ENCODE peak calls at places on chromosomes 16 and 17, in four cellular contexts. One of them, this sample, is unnamed.

GRCh38 chr17:78888911-78889496 is 14.0 kb downstream of the CEP295NL start:
- DNase-seq in choroid plexus epithelial cell: no peak
- DNase-seq in tibial artery: no peak
- DNase-seq in HFF-Myc: no peak
- DNase-seq in this sample: no peak

GRCh38 chr17:48187867-48188608 is 80.5 kb downstream of the SNX11 start:
- DNase-seq in choroid plexus epithelial cell: no peak
- DNase-seq in tibial artery: no peak
- DNase-seq in HFF-Myc: no peak
- DNase-seq in this sample: no peak

GRCh38 chr16:83686726-83687125 is 121.1 kb upstream of the HSBP1 start:
- DNase-seq in choroid plexus epithelial cell: no peak
- DNase-seq in tibial artery: no peak
- DNase-seq in HFF-Myc: no peak
- DNase-seq in this sample: no peak

GRCh38 chr17:28735242-28735722 is 6.7 kb downstream of the NEK8 start:
- DNase-seq in choroid plexus epithelial cell: peak
- DNase-seq in tibial artery: no peak
- DNase-seq in HFF-Myc: no peak
- DNase-seq in this sample: no peak

GRCh38 chr16:50300942-50301625 is 34.7 kb downstream of the ADCY7 start:
- DNase-seq in choroid plexus epithelial cell: no peak
- DNase-seq in tibial artery: peak
- DNase-seq in HFF-Myc: no peak
- DNase-seq in this sample: no peak

GRCh38 chr17:81397314-81398169 is 2.3 kb downstream of the BAHCC1 start:
- DNase-seq in choroid plexus epithelial cell: peak
- DNase-seq in tibial artery: no peak
- DNase-seq in HFF-Myc: no peak
- DNase-seq in this sample: no peak

GRCh38 chr17:77741109-77741508 is 217.4 kb upstream of the TNRC6C start:
- DNase-seq in choroid plexus epithelial cell: no peak
- DNase-seq in tibial artery: peak
- DNase-seq in HFF-Myc: no peak
- DNase-seq in this sample: no peak

GRCh38 chr17:38709864-38710602 is 5.0 kb downstream of the MLLT6 start:
- DNase-seq in choroid plexus epithelial cell: no peak
- DNase-seq in tibial artery: no peak
- DNase-seq in HFF-Myc: no peak
- DNase-seq in this sample: no peak

GRCh38 chr17:79508291-79508716 is 102.5 kb downstream of the RBFOX3 start:
- DNase-seq in choroid plexus epithelial cell: no peak
- DNase-seq in tibial artery: no peak
- DNase-seq in HFF-Myc: no peak
- DNase-seq in this sample: no peak

GRCh38 chr17:63250830-63251229 is 195.3 kb downstream of the CYB561 start:
- DNase-seq in choroid plexus epithelial cell: peak
- DNase-seq in tibial artery: no peak
- DNase-seq in HFF-Myc: no peak
- DNase-seq in this sample: no peak

GRCh38 chr16:3553138-3553923 is 23.9 kb downstream of the NLRC3 start:
- DNase-seq in choroid plexus epithelial cell: no peak
- DNase-seq in tibial artery: no peak
- DNase-seq in HFF-Myc: no peak
- DNase-seq in this sample: no peak

GRCh38 chr17:8152981-8153549 is 861 bp upstream of the PER1 start:
- DNase-seq in choroid plexus epithelial cell: no peak
- DNase-seq in tibial artery: no peak
- DNase-seq in HFF-Myc: no peak
- DNase-seq in this sample: no peak

GRCh38 chr16:78100162-78100467 is 661 bp downstream of the WWOX start:
- DNase-seq in choroid plexus epithelial cell: no peak
- DNase-seq in tibial artery: no peak
- DNase-seq in HFF-Myc: no peak
- DNase-seq in this sample: no peak
- TF ChIP-seq CTCF in choroid plexus epithelial cell: no peak
- TF ChIP-seq CTCF in tibial artery: no peak
- TF ChIP-seq CTCF in HFF-Myc: no peak
- TF ChIP-seq CTCF in this sample: no peak

GRCh38 chr16:68069511-68070248 is 15.5 kb upstream of the NFATC3 start:
- DNase-seq in choroid plexus epithelial cell: no peak
- DNase-seq in tibial artery: no peak
- DNase-seq in HFF-Myc: no peak
- DNase-seq in this sample: no peak

GRCh38 chr16:68070249-68070725 is 14.9 kb upstream of the NFATC3 start:
- DNase-seq in choroid plexus epithelial cell: no peak
- DNase-seq in tibial artery: no peak
- DNase-seq in HFF-Myc: no peak
- DNase-seq in this sample: no peak

GRCh38 chr16:68071547-68071901 is 13.6 kb upstream of the NFATC3 start:
- DNase-seq in choroid plexus epithelial cell: no peak
- DNase-seq in tibial artery: no peak
- DNase-seq in HFF-Myc: no peak
- DNase-seq in this sample: no peak

GRCh38 chr16:68072038-68072695 is 13.0 kb upstream of the NFATC3 start:
- DNase-seq in choroid plexus epithelial cell: peak
- DNase-seq in tibial artery: no peak
- DNase-seq in HFF-Myc: no peak
- DNase-seq in this sample: no peak

GRCh38 chr16:68070811-68071546 is 14.2 kb upstream of the NFATC3 start:
- DNase-seq in choroid plexus epithelial cell: no peak
- DNase-seq in tibial artery: no peak
- DNase-seq in HFF-Myc: no peak
- DNase-seq in this sample: no peak
- TF ChIP-seq CTCF in choroid plexus epithelial cell: no peak
- TF ChIP-seq CTCF in tibial artery: no peak
- TF ChIP-seq CTCF in HFF-Myc: no peak
- TF ChIP-seq CTCF in this sample: no peak

DNA sequence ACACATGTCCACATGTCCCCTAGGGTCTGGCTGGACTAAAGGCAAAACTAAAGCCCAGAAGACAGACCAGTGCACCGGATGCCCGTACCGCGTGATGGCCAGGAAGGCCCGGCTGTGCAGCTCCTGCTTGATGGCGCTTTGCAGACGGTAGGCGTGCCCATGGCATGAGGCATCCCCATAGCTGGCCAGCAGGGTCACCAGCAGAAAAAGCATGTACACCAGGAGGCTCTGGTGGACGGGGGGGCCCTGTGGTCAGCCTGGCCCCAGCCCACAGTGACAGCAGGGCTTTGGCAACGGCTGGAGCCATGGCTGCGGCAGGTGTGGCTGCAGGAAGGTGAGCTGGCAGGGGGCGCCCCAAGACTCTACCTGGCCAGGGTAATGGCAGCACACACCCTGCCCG is 42.8 kb downstream of the PKD1 start:
- DNase-seq in choroid plexus epithelial cell: no peak
- DNase-seq in tibial artery: no peak
- DNase-seq in HFF-Myc: no peak
- DNase-seq in this sample: no peak
- TF ChIP-seq CTCF in choroid plexus epithelial cell: no peak
- TF ChIP-seq CTCF in tibial artery: no peak
- TF ChIP-seq CTCF in HFF-Myc: no peak
- TF ChIP-seq CTCF in this sample: no peak

DNA sequence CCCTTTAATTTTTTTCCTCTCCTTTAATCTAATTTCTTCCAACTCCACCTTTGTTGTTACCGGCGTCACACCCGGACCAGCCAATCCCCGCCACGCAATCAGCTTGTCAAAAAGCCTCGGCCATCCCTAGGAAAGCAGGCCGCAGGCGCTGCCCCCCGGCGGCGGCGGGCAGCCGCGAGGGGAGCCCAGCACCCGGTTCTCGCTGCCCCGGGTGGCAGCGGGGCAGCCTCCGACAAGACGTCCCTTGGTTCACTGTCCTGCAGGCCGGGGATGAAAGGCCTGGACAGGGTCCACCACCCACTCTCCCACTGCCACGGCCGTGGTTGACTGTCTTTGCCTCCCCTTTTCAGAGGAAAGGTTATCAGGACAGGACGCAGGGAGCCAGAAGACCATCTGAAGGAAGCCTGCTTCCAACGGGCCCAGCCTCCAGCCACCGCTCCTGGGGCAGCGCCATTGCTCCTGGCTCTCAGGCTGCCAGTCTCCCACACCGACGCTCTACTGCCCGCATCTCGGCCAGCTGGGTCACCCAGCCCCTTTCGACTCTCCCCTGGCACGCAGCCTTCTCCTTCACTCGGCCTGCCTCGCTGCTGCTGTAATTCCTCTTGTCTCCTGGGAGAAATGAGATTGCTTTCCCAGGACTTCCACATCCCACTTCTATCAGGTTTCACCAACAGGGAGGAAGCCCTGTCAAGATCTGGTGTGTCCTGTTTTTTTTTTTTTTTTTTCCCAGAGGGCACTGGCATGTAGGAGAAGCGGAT is 2.8 kb upstream of the UBTF start:
- DNase-seq in choroid plexus epithelial cell: peak
- DNase-seq in tibial artery: peak
- DNase-seq in HFF-Myc: no peak
- DNase-seq in this sample: no peak
- TF ChIP-seq CTCF in choroid plexus epithelial cell: no peak
- TF ChIP-seq CTCF in tibial artery: peak
- TF ChIP-seq CTCF in HFF-Myc: peak
- TF ChIP-seq CTCF in this sample: no peak

DNA sequence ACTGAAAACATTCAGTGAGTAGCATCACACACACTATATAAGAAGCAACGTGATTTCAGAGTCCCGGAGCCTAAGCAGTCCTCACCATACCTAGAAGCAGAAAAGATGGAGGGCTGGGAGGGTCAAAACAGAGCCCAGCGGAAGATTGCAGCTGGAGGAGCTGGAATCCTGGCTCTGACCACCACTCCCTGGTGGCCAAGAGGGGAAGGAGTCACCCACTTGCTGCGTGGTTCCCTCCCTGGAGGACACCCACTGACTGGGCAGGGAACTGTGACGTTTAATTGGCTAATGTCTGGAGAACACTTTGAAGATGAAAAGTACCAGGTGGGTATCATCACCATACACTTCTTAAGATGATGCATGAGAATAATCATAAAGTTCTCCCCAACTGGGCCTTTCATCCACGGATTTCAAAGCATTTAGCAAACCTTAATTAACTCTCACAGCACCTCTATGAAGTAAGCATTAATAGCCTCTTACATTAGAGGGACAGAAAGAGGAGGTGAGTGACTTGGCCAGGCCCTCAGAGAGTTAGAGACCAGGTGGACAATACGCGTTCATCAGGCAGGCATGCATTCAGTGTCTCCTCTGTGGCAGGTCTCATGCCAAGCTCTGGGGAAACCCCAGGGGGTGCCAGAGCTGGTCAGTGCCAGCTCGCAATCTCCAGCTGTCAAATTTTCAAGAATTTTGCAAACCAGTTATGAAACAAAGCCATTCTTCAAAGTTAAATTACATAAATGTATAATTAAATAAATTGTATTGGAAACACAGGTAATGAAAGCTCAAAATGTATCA is 137.9 kb downstream of the AXIN2 start:
- DNase-seq in choroid plexus epithelial cell: no peak
- DNase-seq in tibial artery: no peak
- DNase-seq in HFF-Myc: no peak
- DNase-seq in this sample: no peak
- TF ChIP-seq CTCF in choroid plexus epithelial cell: no peak
- TF ChIP-seq CTCF in tibial artery: no peak
- TF ChIP-seq CTCF in HFF-Myc: peak
- TF ChIP-seq CTCF in this sample: no peak

GRCh38 chr17:44969144-44969780 is 1.2 kb upstream of the C1QL1 start:
- DNase-seq in choroid plexus epithelial cell: no peak
- DNase-seq in tibial artery: no peak
- DNase-seq in HFF-Myc: no peak
- DNase-seq in this sample: no peak

GRCh38 chr17:44967026-44967906 is 837 bp downstream of the C1QL1 start:
- DNase-seq in choroid plexus epithelial cell: no peak
- DNase-seq in tibial artery: no peak
- DNase-seq in HFF-Myc: no peak
- DNase-seq in this sample: no peak

GRCh38 chr17:44967907-44968224 is 237 bp downstream of the C1QL1 start:
- DNase-seq in choroid plexus epithelial cell: no peak
- DNase-seq in tibial artery: no peak
- DNase-seq in HFF-Myc: no peak
- DNase-seq in this sample: no peak

GRCh38 chr17:44970136-44970737 is 2.1 kb upstream of the C1QL1 start:
- DNase-seq in choroid plexus epithelial cell: peak
- DNase-seq in tibial artery: peak
- DNase-seq in HFF-Myc: no peak
- DNase-seq in this sample: no peak

DNA sequence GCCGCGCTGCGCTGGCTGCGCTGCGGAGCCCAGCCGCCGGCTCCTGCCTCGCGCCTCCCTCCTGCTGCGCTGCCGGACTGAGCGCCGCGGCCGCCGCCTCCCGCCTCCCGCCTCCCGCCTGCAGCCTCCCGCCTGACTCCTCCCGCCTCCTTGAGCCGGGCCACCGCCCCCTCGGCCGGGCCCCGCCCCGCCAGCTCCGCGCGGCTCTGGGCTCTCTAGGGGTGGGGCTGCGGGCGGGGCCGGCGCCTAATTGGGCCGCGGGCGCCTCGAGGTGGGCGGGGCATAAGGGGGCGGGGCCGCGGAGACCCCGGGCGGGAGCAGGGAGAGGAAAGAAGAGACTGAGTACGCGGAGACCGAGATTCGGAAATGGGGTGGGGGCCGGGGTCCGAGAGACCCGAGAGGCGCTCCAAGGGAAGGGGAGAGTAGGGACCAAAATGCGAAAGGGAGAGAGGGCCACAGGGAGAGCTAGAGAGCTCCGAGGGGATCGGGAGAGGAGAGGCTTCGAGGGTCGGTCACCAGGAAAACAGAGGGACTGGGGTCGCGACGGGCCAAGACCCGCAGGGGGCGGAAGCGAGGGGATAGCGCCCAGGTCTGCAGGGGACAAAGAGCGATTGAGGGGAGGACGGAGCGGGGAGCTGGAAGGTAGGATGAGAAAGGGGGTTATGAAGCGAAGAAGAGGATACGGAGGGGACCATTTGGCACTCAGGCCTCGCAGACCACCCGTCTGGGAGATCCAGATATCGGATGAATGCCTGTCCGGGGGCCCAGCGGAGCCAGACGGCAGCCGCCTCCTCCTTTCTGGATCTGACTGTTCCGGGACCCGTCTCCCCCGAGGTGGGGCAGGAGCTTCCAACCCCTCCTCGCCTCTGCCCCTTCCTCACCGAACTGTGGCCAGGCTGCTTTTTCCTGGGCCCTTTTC is at the start of gene C1QL1:
- DNase-seq in choroid plexus epithelial cell: peak
- DNase-seq in tibial artery: peak
- DNase-seq in HFF-Myc: no peak
- DNase-seq in this sample: peak
- TF ChIP-seq CTCF in choroid plexus epithelial cell: peak
- TF ChIP-seq CTCF in tibial artery: no peak
- TF ChIP-seq CTCF in HFF-Myc: no peak
- TF ChIP-seq CTCF in this sample: no peak